ENCODE peak calls at places on chromosomes 2 and 18, in four cellular contexts. G is A549, K is IMR-90, F is tibial nerve. A is an unnamed sample.

GRCh38 chr2:184793196-184793595 is 194.9 kb downstream of the ZNF804A start:
- DNase-seq in G (no peak), K (peak; percentile 11), F (no peak), A (no peak)

GRCh38 chr2:38230756-38231155 is 146.3 kb downstream of the ATL2 start:
- DNase-seq in G (no peak), K (no peak), F (no peak), A (no peak)

GRCh38 chr2:176081993-176082884 is 1.5 kb downstream of the EVX2 start:
- DNase-seq in G (no peak), K (no peak), F (no peak), A (no peak)

GRCh38 chr2:180907731-180908130 is 72.7 kb upstream of the UBE2E3 start:
- DNase-seq in G (no peak), K (peak; percentile 84), F (no peak), A (no peak)

GRCh38 chr2:6909431-6910385 is 7.5 kb upstream of the RNF144A start:
- DNase-seq in G (no peak), K (no peak), F (no peak), A (no peak)

GRCh38 chr2:148501545-148501944 is 143.0 kb upstream of the EPC2 start:
- DNase-seq in G (peak; percentile 10), K (no peak), F (no peak), A (no peak)

GRCh38 chr2:191351921-191352320 is 106.7 kb downstream of the MYO1B start:
- DNase-seq in G (no peak), K (peak; percentile 68), F (no peak), A (no peak)

GRCh38 chr2:180614776-180615175 is 365.6 kb upstream of the UBE2E3 start:
- DNase-seq in G (no peak), K (no peak), F (no peak), A (no peak)

GRCh38 chr18:49646864-49647263 is 85.0 kb downstream of the LIPG start:
- DNase-seq in G (no peak), K (no peak), F (no peak), A (no peak)

GRCh38 chr2:240329778-240330177 is 105.7 kb upstream of the GPC1 start:
- DNase-seq in G (no peak), K (no peak), F (no peak), A (no peak)

GRCh38 chr2:174750923-174751441 is 13.3 kb downstream of the CHRNA1 start:
- DNase-seq in G (no peak), K (no peak), F (no peak), A (no peak)

GRCh38 chr2:19357383-19358241 is 811 bp downstream of the OSR1 start:
- DNase-seq in G (no peak), K (peak; percentile 57), F (no peak), A (no peak)

GRCh38 chr2:112251211-112251721 is 3.6 kb downstream of the ZC3H8 start:
- DNase-seq in G (no peak), K (peak; percentile 33), F (no peak), A (no peak)

GRCh38 chr18:79637921-79638855 is 41.4 kb upstream of the CTDP1 start:
- DNase-seq in G (no peak), K (no peak), F (no peak), A (peak; percentile 77)

GRCh38 chr2:101725515-101726192 is 28.1 kb downstream of the MAP4K4 start:
- DNase-seq in G (no peak), K (no peak), F (no peak), A (no peak)

GRCh38 chr2:160474319-160474645 is 19.3 kb downstream of the RBMS1 start:
- DNase-seq in G (no peak), K (no peak), F (no peak), A (no peak)

GRCh38 chr18:10526211-10526949 is 553 bp downstream of the NAPG start:
- DNase-seq in G (peak; percentile 23), K (peak; percentile 39), F (no peak), A (peak; percentile 87)

GRCh38 chr2:237702439-237703397 is 75.3 kb downstream of the LRRFIP1 start:
- DNase-seq in G (no peak), K (peak; percentile 75), F (no peak), A (peak; percentile 74)

GRCh38 chr2:159904565-159905281 is 106.7 kb upstream of the CD302 start:
- DNase-seq in G (peak; percentile 36), K (no peak), F (peak; percentile 14), A (peak; percentile 68)

GRCh38 chr2:20571644-20572215 is 79.2 kb downstream of the HS1BP3 start:
- DNase-seq in G (no peak), K (no peak), F (no peak), A (no peak)

GRCh38 chr2:207258191-207258991 is 92.6 kb upstream of the KLF7 start:
- DNase-seq in G (peak; percentile 97), K (peak; percentile 100), F (no peak), A (no peak)

GRCh38 chr2:240432820-240433801 is 2.4 kb upstream of the GPC1 start:
- DNase-seq in G (no peak), K (no peak), F (no peak), A (peak; percentile 77)

GRCh38 chr2:28970464-28971160 is 10.5 kb upstream of the TOGARAM2 start:
- DNase-seq in G (no peak), K (no peak), F (no peak), A (no peak)

GRCh38 chr2:150977296-150977695 is 284.4 kb downstream of the RBM43 start:
- DNase-seq in G (no peak), K (no peak), F (no peak), A (no peak)

DNA sequence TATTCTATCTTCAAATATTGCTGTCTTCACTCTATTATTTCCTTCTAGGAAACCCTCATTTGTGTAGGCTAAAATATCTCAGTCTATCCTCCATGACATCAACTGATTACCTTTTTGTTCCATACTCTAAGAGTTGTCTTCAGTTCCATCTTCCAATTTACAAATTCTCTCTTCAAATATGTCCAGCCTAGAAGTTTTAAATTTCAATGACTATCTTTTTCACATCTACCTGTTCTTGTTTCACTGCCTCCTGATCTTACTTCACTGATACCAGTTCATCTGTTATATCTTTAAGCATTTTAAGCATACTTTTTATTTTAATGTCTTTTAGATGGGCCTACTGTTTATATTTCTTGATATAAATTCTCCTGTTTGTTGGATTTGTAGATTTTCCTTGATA is 53.6 kb upstream of the COX7A2L start:
- DNase-seq in G (no peak), K (no peak), F (no peak), A (no peak)
- TF ChIP-seq CTCF in G (no peak), K (no peak), F (no peak), A (no peak)

GRCh38 chr2:10057231-10058107 is 14.1 kb downstream of the KLF11 start:
- DNase-seq in G (no peak), K (peak; percentile 88), F (no peak), A (no peak)
- TF ChIP-seq POLR2A in G (no peak), K (no peak), F (no peak), A (no peak)

DNA sequence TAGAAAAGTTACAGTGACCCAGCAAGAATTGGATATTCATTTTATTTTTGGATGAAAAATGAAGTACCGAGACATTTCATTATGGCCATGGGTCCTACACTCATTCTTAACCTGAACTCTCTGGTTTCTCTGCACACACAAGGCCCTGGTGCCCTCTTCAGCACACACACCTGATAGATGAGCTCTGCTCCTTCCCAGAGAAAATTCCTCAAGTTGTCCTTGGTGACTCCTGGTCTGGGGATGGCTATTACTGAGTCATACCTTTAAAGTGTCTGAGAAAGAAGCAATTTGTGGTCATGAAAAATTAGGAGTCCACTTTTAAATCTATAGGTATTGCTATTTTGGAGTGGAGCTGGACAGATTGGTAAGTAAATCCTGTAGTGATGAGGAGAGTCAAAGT is 311.5 kb downstream of the CDH2 start:
- DNase-seq in G (no peak), K (no peak), F (no peak), A (no peak)
- TF ChIP-seq CTCF in G (no peak), K (no peak), F (no peak), A (no peak)

DNA sequence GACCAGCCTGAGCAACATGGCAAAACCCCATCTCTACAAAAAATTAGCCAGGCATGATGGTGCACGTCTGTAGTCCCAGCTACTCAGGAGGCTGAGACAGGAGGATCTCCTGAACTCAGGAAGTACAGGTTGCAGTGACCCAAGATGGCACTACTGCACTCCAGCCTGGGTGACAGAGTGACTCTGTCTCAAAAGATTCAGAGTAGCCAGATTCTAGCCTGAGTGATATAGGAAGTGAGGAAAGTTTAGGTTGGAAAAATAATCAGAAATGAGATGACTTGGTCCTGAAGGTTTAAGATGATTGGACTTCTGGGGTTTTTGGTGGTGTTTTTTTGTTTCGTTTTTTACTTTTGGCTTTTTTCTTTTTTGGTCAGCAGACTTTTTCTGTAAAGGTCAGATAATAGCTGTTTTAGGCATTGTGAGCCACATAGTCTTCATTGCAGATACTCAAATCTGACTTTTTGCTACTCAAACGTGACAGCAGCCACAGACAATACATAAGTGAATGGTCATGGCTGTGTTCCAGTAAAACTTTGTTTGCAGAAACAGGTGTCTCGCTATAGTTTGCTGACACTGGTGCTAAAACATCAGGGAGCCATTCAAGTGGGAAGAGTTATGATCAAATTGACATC is 104.1 kb upstream of the UBXN4 start:
- DNase-seq in G (no peak), K (no peak), F (no peak), A (no peak)
- TF ChIP-seq POLR2A in G (no peak), K (no peak), F (no peak), A (no peak)

DNA sequence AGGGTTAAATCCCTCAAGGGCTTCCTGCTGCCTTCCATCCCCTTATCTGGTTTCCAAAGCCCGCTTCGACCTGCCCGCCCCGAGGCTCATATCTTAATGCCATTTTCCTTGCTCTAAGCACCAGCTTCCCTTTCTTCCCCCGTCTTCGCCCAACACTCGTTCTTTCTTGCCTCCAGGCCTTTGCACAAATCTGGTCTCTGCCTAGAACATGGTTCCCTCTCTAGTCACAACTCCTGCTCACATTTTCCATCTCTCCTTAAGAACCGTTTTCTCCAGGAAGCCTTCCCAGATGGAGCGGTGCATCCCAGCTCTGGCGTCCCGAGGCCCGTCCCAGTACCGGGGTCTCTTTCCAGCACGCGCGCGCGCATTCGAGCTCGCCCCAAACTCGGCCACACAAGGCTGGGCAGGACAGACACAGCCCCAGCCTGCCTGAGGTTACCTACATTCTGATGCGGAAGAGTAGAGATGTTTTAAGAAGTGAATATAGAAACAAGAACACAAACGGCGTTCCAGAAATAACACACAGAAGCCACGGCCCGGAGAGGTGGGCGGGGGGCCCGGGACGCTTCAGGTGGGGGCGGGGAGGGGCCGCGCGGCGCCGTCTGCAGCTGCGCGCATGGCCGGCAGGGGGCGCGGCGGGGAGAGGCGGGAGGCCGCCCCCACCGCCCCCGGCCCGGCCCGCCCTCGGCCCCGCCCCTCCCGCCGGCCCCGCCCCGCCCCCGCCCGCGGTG is at the start of gene DGKD:
- DNase-seq in G (peak; percentile 46), K (no peak), F (peak; percentile 30), A (no peak)
- TF ChIP-seq CTCF in G (peak; percentile 75), K (peak; percentile 34), F (peak; percentile 61), A (no peak)

GRCh38 chr2:73237168-73237567 is 3.1 kb downstream of the CCT7 start:
- DNase-seq in G (no peak), K (no peak), F (no peak), A (no peak)

GRCh38 chr2:73232471-73233153 is 427 bp downstream of the PRADC1 start:
- DNase-seq in G (peak; percentile 34), K (no peak), F (peak; percentile 14), A (no peak)

GRCh38 chr2:73235315-73236028 is 1.4 kb downstream of the CCT7 start:
- DNase-seq in G (no peak), K (no peak), F (no peak), A (no peak)

GRCh38 chr2:73233932-73234832 is at the start of gene CCT7:
- DNase-seq in G (peak; percentile 95), K (peak; percentile 89), F (peak; percentile 72), A (peak; percentile 94)

GRCh38 chr2:73233154-73233931 is at the start of gene PRADC1:
- DNase-seq in G (peak; percentile 100), K (peak; percentile 100), F (peak; percentile 98), A (peak; percentile 100)
- TF ChIP-seq POLR2A in G (peak; percentile 75), K (peak; percentile 46), F (no peak), A (no peak)

A was measured in suprapubic skin.